ENCODE peak calls at places on chromosome 7, in nine cellular contexts. One of them, this sample, is unnamed.
A peak's percentile ranks its signal among the peaks of the same experiment; 100 is the strongest.

GRCh38 chr7:6178273-6179029 is 94.0 kb downstream of the CYTH3 start:
- DNase-seq in hypothalamus: no peak
- DNase-seq in stomach: no peak
- DNase-seq in left ventricle myocardium superior: peak; percentile 51
- DNase-seq in ACHN: no peak
- DNase-seq in SJSA1: no peak
- DNase-seq in dorsolateral prefrontal cortex: no peak
- DNase-seq in effector memory CD4-positive, alpha-beta T cell: no peak
- DNase-seq in RWPE1: no peak
- DNase-seq in this sample: no peak

GRCh38 chr7:22361795-22362194 is 4.8 kb upstream of the RAPGEF5 start:
- DNase-seq in left ventricle myocardium superior: no peak
- DNase-seq in RWPE1: no peak
- DNase-seq in ACHN: no peak
- DNase-seq in dorsolateral prefrontal cortex: no peak
- DNase-seq in SJSA1: no peak
- DNase-seq in effector memory CD4-positive, alpha-beta T cell: no peak
- DNase-seq in stomach: peak; percentile 57
- DNase-seq in hypothalamus: no peak
- DNase-seq in this sample: no peak

GRCh38 chr7:81680120-81680519 is 89.7 kb downstream of the HGF start:
- DNase-seq in dorsolateral prefrontal cortex: no peak
- DNase-seq in ACHN: no peak
- DNase-seq in hypothalamus: no peak
- DNase-seq in RWPE1: no peak
- DNase-seq in effector memory CD4-positive, alpha-beta T cell: no peak
- DNase-seq in SJSA1: no peak
- DNase-seq in left ventricle myocardium superior: no peak
- DNase-seq in stomach: no peak
- DNase-seq in this sample: no peak

GRCh38 chr7:22561895-22562593 is 62.1 kb upstream of the STEAP1B start:
- DNase-seq in ACHN: peak; percentile 79
- DNase-seq in stomach: no peak
- DNase-seq in RWPE1: peak; percentile 60
- DNase-seq in hypothalamus: no peak
- DNase-seq in dorsolateral prefrontal cortex: no peak
- DNase-seq in effector memory CD4-positive, alpha-beta T cell: no peak
- DNase-seq in SJSA1: no peak
- DNase-seq in left ventricle myocardium superior: no peak
- DNase-seq in this sample: no peak

GRCh38 chr7:5206686-5207085 is 16.7 kb downstream of the WIPI2 start:
- DNase-seq in effector memory CD4-positive, alpha-beta T cell: no peak
- DNase-seq in SJSA1: no peak
- DNase-seq in left ventricle myocardium superior: no peak
- DNase-seq in dorsolateral prefrontal cortex: no peak
- DNase-seq in RWPE1: no peak
- DNase-seq in ACHN: no peak
- DNase-seq in hypothalamus: no peak
- DNase-seq in stomach: no peak
- DNase-seq in this sample: no peak

GRCh38 chr7:45080265-45080957 is 8.4 kb downstream of the NACAD start:
- DNase-seq in SJSA1: no peak
- DNase-seq in hypothalamus: no peak
- DNase-seq in left ventricle myocardium superior: no peak
- DNase-seq in stomach: no peak
- DNase-seq in ACHN: no peak
- DNase-seq in RWPE1: no peak
- DNase-seq in effector memory CD4-positive, alpha-beta T cell: no peak
- DNase-seq in dorsolateral prefrontal cortex: no peak
- DNase-seq in this sample: peak; percentile 42

GRCh38 chr7:497946-498655 is 21.5 kb downstream of the PDGFA start:
- DNase-seq in RWPE1: no peak
- DNase-seq in ACHN: no peak
- DNase-seq in effector memory CD4-positive, alpha-beta T cell: no peak
- DNase-seq in dorsolateral prefrontal cortex: no peak
- DNase-seq in left ventricle myocardium superior: peak; percentile 12
- DNase-seq in SJSA1: no peak
- DNase-seq in hypothalamus: no peak
- DNase-seq in stomach: no peak
- DNase-seq in this sample: no peak

GRCh38 chr7:85074992-85075391 is 111.9 kb downstream of the SEMA3D start:
- DNase-seq in dorsolateral prefrontal cortex: no peak
- DNase-seq in stomach: no peak
- DNase-seq in RWPE1: no peak
- DNase-seq in SJSA1: no peak
- DNase-seq in effector memory CD4-positive, alpha-beta T cell: no peak
- DNase-seq in ACHN: no peak
- DNase-seq in left ventricle myocardium superior: no peak
- DNase-seq in hypothalamus: no peak
- DNase-seq in this sample: no peak

GRCh38 chr7:134916428-134916883 is 69.9 kb upstream of the AGBL3 start:
- DNase-seq in stomach: no peak
- DNase-seq in dorsolateral prefrontal cortex: no peak
- DNase-seq in SJSA1: no peak
- DNase-seq in effector memory CD4-positive, alpha-beta T cell: no peak
- DNase-seq in RWPE1: no peak
- DNase-seq in hypothalamus: no peak
- DNase-seq in left ventricle myocardium superior: no peak
- DNase-seq in ACHN: no peak
- DNase-seq in this sample: no peak

GRCh38 chr7:19930051-19930450 is 156.6 kb upstream of the TMEM196 start:
- DNase-seq in hypothalamus: no peak
- DNase-seq in stomach: no peak
- DNase-seq in ACHN: no peak
- DNase-seq in RWPE1: no peak
- DNase-seq in effector memory CD4-positive, alpha-beta T cell: no peak
- DNase-seq in dorsolateral prefrontal cortex: no peak
- DNase-seq in left ventricle myocardium superior: no peak
- DNase-seq in SJSA1: no peak
- DNase-seq in this sample: no peak

GRCh38 chr7:155951554-155952158 is 139.4 kb upstream of the SHH start:
- DNase-seq in hypothalamus: no peak
- DNase-seq in SJSA1: peak; percentile 92
- DNase-seq in left ventricle myocardium superior: no peak
- DNase-seq in stomach: peak; percentile 90
- DNase-seq in dorsolateral prefrontal cortex: no peak
- DNase-seq in RWPE1: peak; percentile 98
- DNase-seq in ACHN: peak; percentile 99
- DNase-seq in effector memory CD4-positive, alpha-beta T cell: no peak
- DNase-seq in this sample: peak; percentile 86

GRCh38 chr7:151755131-151755787 is 121.7 kb downstream of the PRKAG2 start:
- DNase-seq in ACHN: no peak
- DNase-seq in effector memory CD4-positive, alpha-beta T cell: no peak
- DNase-seq in stomach: no peak
- DNase-seq in SJSA1: peak; percentile 86
- DNase-seq in dorsolateral prefrontal cortex: no peak
- DNase-seq in RWPE1: no peak
- DNase-seq in left ventricle myocardium superior: peak; percentile 62
- DNase-seq in hypothalamus: no peak
- DNase-seq in this sample: no peak

GRCh38 chr7:36155811-36156361 is 2.8 kb downstream of the EEPD1 start:
- DNase-seq in RWPE1: no peak
- DNase-seq in dorsolateral prefrontal cortex: no peak
- DNase-seq in hypothalamus: peak; percentile 45
- DNase-seq in effector memory CD4-positive, alpha-beta T cell: no peak
- DNase-seq in ACHN: no peak
- DNase-seq in left ventricle myocardium superior: peak; percentile 79
- DNase-seq in SJSA1: peak; percentile 53
- DNase-seq in stomach: peak; percentile 67
- DNase-seq in this sample: no peak

GRCh38 chr7:81190997-81191747 is 272.3 kb upstream of the SEMA3C start:
- DNase-seq in RWPE1: peak; percentile 45
- DNase-seq in dorsolateral prefrontal cortex: no peak
- DNase-seq in effector memory CD4-positive, alpha-beta T cell: no peak
- DNase-seq in hypothalamus: no peak
- DNase-seq in ACHN: peak; percentile 79
- DNase-seq in stomach: no peak
- DNase-seq in SJSA1: peak; percentile 40
- DNase-seq in left ventricle myocardium superior: no peak
- DNase-seq in this sample: no peak

GRCh38 chr7:139936760-139937310 is 107.8 kb downstream of the TBXAS1 start:
- DNase-seq in left ventricle myocardium superior: no peak
- DNase-seq in RWPE1: no peak
- DNase-seq in ACHN: no peak
- DNase-seq in stomach: no peak
- DNase-seq in dorsolateral prefrontal cortex: no peak
- DNase-seq in effector memory CD4-positive, alpha-beta T cell: no peak
- DNase-seq in SJSA1: no peak
- DNase-seq in hypothalamus: no peak
- DNase-seq in this sample: no peak

GRCh38 chr7:155237297-155237696 is 60.4 kb upstream of the INSIG1 start:
- DNase-seq in dorsolateral prefrontal cortex: no peak
- DNase-seq in effector memory CD4-positive, alpha-beta T cell: no peak
- DNase-seq in ACHN: no peak
- DNase-seq in left ventricle myocardium superior: no peak
- DNase-seq in hypothalamus: no peak
- DNase-seq in RWPE1: no peak
- DNase-seq in SJSA1: no peak
- DNase-seq in stomach: no peak
- DNase-seq in this sample: no peak

GRCh38 chr7:158323741-158324396 is 263.8 kb downstream of the PTPRN2 start:
- DNase-seq in hypothalamus: no peak
- DNase-seq in effector memory CD4-positive, alpha-beta T cell: no peak
- DNase-seq in dorsolateral prefrontal cortex: no peak
- DNase-seq in stomach: no peak
- DNase-seq in left ventricle myocardium superior: no peak
- DNase-seq in RWPE1: no peak
- DNase-seq in ACHN: no peak
- DNase-seq in SJSA1: no peak
- DNase-seq in this sample: no peak

GRCh38 chr7:29794959-29795629 is 11.2 kb upstream of the WIPF3 start:
- DNase-seq in dorsolateral prefrontal cortex: no peak
- DNase-seq in hypothalamus: no peak
- DNase-seq in SJSA1: no peak
- DNase-seq in ACHN: no peak
- DNase-seq in stomach: no peak
- DNase-seq in RWPE1: no peak
- DNase-seq in left ventricle myocardium superior: no peak
- DNase-seq in effector memory CD4-positive, alpha-beta T cell: no peak
- DNase-seq in this sample: no peak

GRCh38 chr7:156725982-156726381 is 85.4 kb downstream of the RNF32 start:
- DNase-seq in left ventricle myocardium superior: no peak
- DNase-seq in SJSA1: no peak
- DNase-seq in RWPE1: no peak
- DNase-seq in stomach: no peak
- DNase-seq in ACHN: no peak
- DNase-seq in effector memory CD4-positive, alpha-beta T cell: no peak
- DNase-seq in hypothalamus: no peak
- DNase-seq in dorsolateral prefrontal cortex: no peak
- DNase-seq in this sample: no peak

GRCh38 chr7:100649826-100650565 is 6.3 kb downstream of the ACTL6B start:
- DNase-seq in stomach: no peak
- DNase-seq in effector memory CD4-positive, alpha-beta T cell: no peak
- DNase-seq in SJSA1: no peak
- DNase-seq in ACHN: no peak
- DNase-seq in hypothalamus: no peak
- DNase-seq in left ventricle myocardium superior: no peak
- DNase-seq in RWPE1: no peak
- DNase-seq in dorsolateral prefrontal cortex: no peak
- DNase-seq in this sample: no peak

GRCh38 chr7:149820622-149821190 is 17.5 kb upstream of the ZNF862 start:
- DNase-seq in ACHN: no peak
- DNase-seq in SJSA1: no peak
- DNase-seq in dorsolateral prefrontal cortex: peak; percentile 44
- DNase-seq in RWPE1: no peak
- DNase-seq in effector memory CD4-positive, alpha-beta T cell: no peak
- DNase-seq in stomach: no peak
- DNase-seq in left ventricle myocardium superior: peak; percentile 29
- DNase-seq in hypothalamus: no peak
- DNase-seq in this sample: no peak

GRCh38 chr7:129729511-129729910 is 118.0 kb downstream of the NRF1 start:
- DNase-seq in stomach: no peak
- DNase-seq in left ventricle myocardium superior: no peak
- DNase-seq in effector memory CD4-positive, alpha-beta T cell: no peak
- DNase-seq in SJSA1: no peak
- DNase-seq in hypothalamus: no peak
- DNase-seq in dorsolateral prefrontal cortex: no peak
- DNase-seq in ACHN: no peak
- DNase-seq in RWPE1: no peak
- DNase-seq in this sample: no peak

GRCh38 chr7:75595766-75596165 is 103.6 kb downstream of the SPDYE5 start:
- DNase-seq in left ventricle myocardium superior: no peak
- DNase-seq in SJSA1: no peak
- DNase-seq in dorsolateral prefrontal cortex: no peak
- DNase-seq in stomach: no peak
- DNase-seq in RWPE1: no peak
- DNase-seq in ACHN: no peak
- DNase-seq in hypothalamus: no peak
- DNase-seq in effector memory CD4-positive, alpha-beta T cell: no peak
- DNase-seq in this sample: no peak

GRCh38 chr7:101133621-101134398 is 6.9 kb downstream of the SERPINE1 start:
- DNase-seq in hypothalamus: no peak
- DNase-seq in stomach: no peak
- DNase-seq in RWPE1: no peak
- DNase-seq in effector memory CD4-positive, alpha-beta T cell: no peak
- DNase-seq in ACHN: no peak
- DNase-seq in dorsolateral prefrontal cortex: no peak
- DNase-seq in left ventricle myocardium superior: no peak
- DNase-seq in SJSA1: no peak
- DNase-seq in this sample: no peak

GRCh38 chr7:137953692-137954470 is 48.0 kb downstream of the CREB3L2 start:
- DNase-seq in effector memory CD4-positive, alpha-beta T cell: no peak
- DNase-seq in stomach: no peak
- DNase-seq in RWPE1: peak; percentile 34
- DNase-seq in SJSA1: peak; percentile 76
- DNase-seq in dorsolateral prefrontal cortex: no peak
- DNase-seq in hypothalamus: no peak
- DNase-seq in ACHN: peak; percentile 80
- DNase-seq in left ventricle myocardium superior: no peak
- DNase-seq in this sample: no peak

GRCh38 chr7:91397612-91398011 is 133.4 kb downstream of the FZD1 start:
- DNase-seq in dorsolateral prefrontal cortex: no peak
- DNase-seq in RWPE1: no peak
- DNase-seq in SJSA1: no peak
- DNase-seq in hypothalamus: no peak
- DNase-seq in left ventricle myocardium superior: no peak
- DNase-seq in ACHN: no peak
- DNase-seq in stomach: no peak
- DNase-seq in effector memory CD4-positive, alpha-beta T cell: no peak
- DNase-seq in this sample: no peak

GRCh38 chr7:138077809-138078208 is 1.6 kb downstream of the AKR1D1 start:
- DNase-seq in ACHN: no peak
- DNase-seq in dorsolateral prefrontal cortex: no peak
- DNase-seq in RWPE1: no peak
- DNase-seq in hypothalamus: no peak
- DNase-seq in effector memory CD4-positive, alpha-beta T cell: no peak
- DNase-seq in left ventricle myocardium superior: no peak
- DNase-seq in SJSA1: no peak
- DNase-seq in stomach: no peak
- DNase-seq in this sample: no peak

GRCh38 chr7:134549366-134549765 is 456 bp downstream of the AKR1B15 start:
- DNase-seq in ACHN: no peak
- DNase-seq in RWPE1: no peak
- DNase-seq in dorsolateral prefrontal cortex: no peak
- DNase-seq in hypothalamus: no peak
- DNase-seq in stomach: no peak
- DNase-seq in left ventricle myocardium superior: no peak
- DNase-seq in SJSA1: no peak
- DNase-seq in effector memory CD4-positive, alpha-beta T cell: no peak
- DNase-seq in this sample: no peak

GRCh38 chr7:45203459-45203858 is 45.9 kb downstream of the RAMP3 start:
- DNase-seq in SJSA1: no peak
- DNase-seq in stomach: no peak
- DNase-seq in hypothalamus: no peak
- DNase-seq in ACHN: no peak
- DNase-seq in left ventricle myocardium superior: no peak
- DNase-seq in dorsolateral prefrontal cortex: no peak
- DNase-seq in effector memory CD4-positive, alpha-beta T cell: no peak
- DNase-seq in RWPE1: no peak
- DNase-seq in this sample: peak; percentile 40

GRCh38 chr7:121151663-121152344 is 163.3 kb downstream of the CPED1 start:
- DNase-seq in dorsolateral prefrontal cortex: no peak
- DNase-seq in SJSA1: no peak
- DNase-seq in left ventricle myocardium superior: no peak
- DNase-seq in effector memory CD4-positive, alpha-beta T cell: no peak
- DNase-seq in stomach: no peak
- DNase-seq in RWPE1: no peak
- DNase-seq in hypothalamus: no peak
- DNase-seq in ACHN: no peak
- DNase-seq in this sample: no peak

GRCh38 chr7:44220046-44220720 is 19.4 kb downstream of the YKT6 start:
- DNase-seq in RWPE1: no peak
- DNase-seq in stomach: no peak
- DNase-seq in effector memory CD4-positive, alpha-beta T cell: no peak
- DNase-seq in left ventricle myocardium superior: peak; percentile 32
- DNase-seq in SJSA1: no peak
- DNase-seq in dorsolateral prefrontal cortex: peak; percentile 37
- DNase-seq in ACHN: no peak
- DNase-seq in hypothalamus: no peak
- DNase-seq in this sample: no peak

This sample was measured in Peyer's patch.